ENCODE peak calls at places on chromosomes 4 and X, in seven cellular contexts. E is mesendoderm, Q is H1, P is neuronal stem cell, G is IMR-90, M is trophoblast cell, A is mesenchymal stem cell. I is an unnamed sample.

GRCh38 chrX:44025611-44026010 is 52.4 kb upstream of the NDP start:
- DNase-seq in G (peak; percentile 24), M (no peak), Q (no peak), P (no peak), E (peak; percentile 35), A (peak; percentile 86), I (no peak)

GRCh38 chrX:40465735-40466551 is 114.8 kb upstream of the ATP6AP2 start:
- DNase-seq in M (no peak), P (no peak), A (peak; percentile 40), E (no peak), Q (no peak), G (no peak), I (no peak)

GRCh38 chr4:10200869-10201268 is 84.3 kb upstream of the WDR1 start:
- DNase-seq in M (no peak), G (no peak), E (no peak), A (no peak), Q (no peak), P (no peak), I (no peak)

GRCh38 chrX:101395789-101396188 is 5.0 kb downstream of the RPL36A start:
- DNase-seq in A (peak; percentile 34), Q (no peak), G (no peak), P (no peak), E (no peak), M (no peak), I (no peak)

GRCh38 chrX:50988649-50989048 is 78.1 kb downstream of the BMP15 start:
- DNase-seq in A (peak; percentile 18), M (peak; percentile 54), Q (no peak), E (peak; percentile 28), P (no peak), G (peak; percentile 33), I (no peak)

GRCh38 chr4:128682942-128683666 is 126.4 kb upstream of the JADE1 start:
- DNase-seq in P (no peak), A (no peak), G (no peak), E (no peak), M (no peak), Q (peak; percentile 57), I (peak; percentile 63)

GRCh38 chr4:139314047-139314800 is 11.9 kb upstream of the NDUFC1 start:
- DNase-seq in P (no peak), E (peak; percentile 66), Q (no peak), G (no peak), M (no peak), A (no peak), I (no peak)

GRCh38 chrX:153406903-153407302 is 4.4 kb upstream of the ZFP92 start:
- DNase-seq in M (no peak), Q (no peak), A (no peak), G (no peak), P (no peak), E (no peak), I (no peak)

GRCh38 chrX:40581333-40581910 is 652 bp downstream of the ATP6AP2 start:
- DNase-seq in A (peak; percentile 39), E (no peak), M (peak; percentile 9), Q (no peak), P (no peak), G (peak; percentile 8), I (no peak)

GRCh38 chrX:65866146-65866545 is 173.7 kb downstream of the VSIG4 start:
- DNase-seq in A (no peak), E (no peak), G (no peak), P (no peak), M (no peak), Q (no peak), I (no peak)

GRCh38 chr4:41977709-41978108 is 3.8 kb upstream of the DCAF4L1 start:
- DNase-seq in Q (no peak), M (no peak), A (peak; percentile 38), G (peak; percentile 57), P (no peak), E (no peak), I (no peak)

GRCh38 chr4:92864176-92864575 is 560.4 kb downstream of the GRID2 start:
- DNase-seq in A (no peak), M (no peak), Q (no peak), E (no peak), G (no peak), P (no peak), I (no peak)

GRCh38 chrX:7202206-7202605 is 54.3 kb upstream of the PUDP start:
- DNase-seq in A (peak; percentile 11), Q (no peak), P (no peak), E (no peak), M (no peak), G (no peak), I (no peak)

GRCh38 chr4:182454440-182455013 is 211.3 kb downstream of the TENM3 start:
- DNase-seq in Q (no peak), M (no peak), A (no peak), G (peak; percentile 81), E (no peak), P (no peak), I (no peak)

GRCh38 chrX:42290608-42291007 is 367.3 kb upstream of the CASK start:
- DNase-seq in Q (no peak), M (peak; percentile 20), P (no peak), G (peak; percentile 0), E (peak; percentile 40), A (peak; percentile 0), I (no peak)

GRCh38 chr4:48090621-48091020 is 43.4 kb downstream of the TXK start:
- DNase-seq in A (no peak), P (no peak), Q (no peak), G (no peak), E (no peak), M (no peak), I (no peak)

GRCh38 chr4:175290401-175290800 is 372.2 kb downstream of the ADAM29 start:
- DNase-seq in G (peak; percentile 64), P (no peak), E (no peak), A (no peak), M (no peak), Q (no peak), I (no peak)

GRCh38 chrX:41558531-41558930 is 111.4 kb downstream of the NYX start:
- DNase-seq in A (peak; percentile 36), Q (no peak), M (peak; percentile 52), P (no peak), G (peak; percentile 47), E (no peak), I (no peak)

GRCh38 chr4:39662683-39663082 is 24.0 kb upstream of the SMIM14 start:
- DNase-seq in A (no peak), G (no peak), E (no peak), Q (no peak), P (no peak), M (no peak), I (no peak)

GRCh38 chrX:39766882-39767281 is 330.9 kb downstream of the BCOR start:
- DNase-seq in Q (no peak), M (no peak), G (no peak), P (no peak), E (no peak), A (no peak), I (no peak)

GRCh38 chrX:154419688-154420401 is 8.5 kb downstream of the TAFAZZIN start:
- DNase-seq in P (no peak), A (no peak), M (no peak), G (no peak), Q (no peak), E (no peak), I (no peak)

GRCh38 chr4:31045724-31046318 is 325.7 kb downstream of the PCDH7 start:
- DNase-seq in P (no peak), E (peak; percentile 11), Q (no peak), M (no peak), G (peak; percentile 24), A (no peak), I (no peak)

GRCh38 chr4:176433983-176434382 is 114.2 kb downstream of the SPCS3 start:
- DNase-seq in M (no peak), A (no peak), Q (no peak), P (no peak), G (peak; percentile 22), E (no peak), I (no peak)

GRCh38 chr4:54754394-54754793 is 96.6 kb downstream of the KIT start:
- DNase-seq in P (no peak), M (no peak), G (no peak), E (no peak), A (no peak), Q (no peak), I (no peak)

GRCh38 chrX:147351644-147352043 is 537.1 kb upstream of the CXorf51A start:
- DNase-seq in P (no peak), E (no peak), Q (no peak), A (no peak), G (no peak), M (no peak), I (no peak)
- H3K23ac ChIP-seq in P (no peak overlapping the region), E (no peak overlapping the region), Q (no peak overlapping the region), A (no peak overlapping the region), G (no peak overlapping the region), M (no peak overlapping the region), I (no peak overlapping the region)

GRCh38 chr4:134862116-134862515 is 660.5 kb upstream of the PABPC4L start:
- DNase-seq in Q (no peak), A (no peak), P (no peak), M (no peak), G (peak; percentile 1), E (no peak), I (no peak)
- H3K23ac ChIP-seq in Q (no peak overlapping the region), A (no peak overlapping the region), P (no peak overlapping the region), M (no peak overlapping the region), G (no peak overlapping the region), E (no peak overlapping the region), I (no peak overlapping the region)

GRCh38 chr4:25401066-25401465 is 24.0 kb downstream of the ANAPC4 start:
- DNase-seq in Q (no peak), M (no peak), E (peak; percentile 1), G (peak; percentile 67), A (no peak), P (no peak), I (no peak)

GRCh38 chr4:25402521-25402920 is 25.5 kb downstream of the ANAPC4 start:
- DNase-seq in Q (no peak), G (peak; percentile 66), P (no peak), E (no peak), M (no peak), A (no peak), I (no peak)

GRCh38 chr4:25399502-25399901 is 22.4 kb downstream of the ANAPC4 start:
- DNase-seq in M (no peak), Q (no peak), G (no peak), A (no peak), E (no peak), P (no peak), I (no peak)

DNA sequence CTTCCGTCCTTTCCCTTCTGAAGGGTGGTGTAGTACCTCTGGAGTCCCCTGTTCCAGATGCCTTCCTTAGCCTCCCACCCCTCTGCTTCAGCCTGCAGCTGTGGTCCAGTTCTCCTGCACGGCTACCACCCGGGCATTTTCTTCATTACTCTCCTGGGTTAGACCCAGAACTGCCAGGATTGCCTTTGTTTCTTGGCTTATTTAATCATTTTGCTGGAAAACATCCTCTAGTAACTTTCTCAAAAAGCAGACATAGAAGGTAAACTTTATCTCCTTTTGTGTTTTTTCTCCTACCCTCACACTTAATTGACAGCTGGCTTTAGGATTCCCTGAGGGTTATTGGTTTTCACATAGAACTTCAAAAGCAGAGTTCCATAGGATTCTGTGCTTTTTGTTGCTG is 20.2 kb downstream of the ANAPC4 start:
- DNase-seq in E (no peak), G (no peak), A (no peak), Q (no peak), P (no peak), M (no peak), I (no peak)
- H3K23ac ChIP-seq in E (no peak overlapping the region), G (no peak overlapping the region), A (no peak overlapping the region), Q (no peak overlapping the region), P (no peak overlapping the region), M (no peak overlapping the region), I (no peak overlapping the region)

DNA sequence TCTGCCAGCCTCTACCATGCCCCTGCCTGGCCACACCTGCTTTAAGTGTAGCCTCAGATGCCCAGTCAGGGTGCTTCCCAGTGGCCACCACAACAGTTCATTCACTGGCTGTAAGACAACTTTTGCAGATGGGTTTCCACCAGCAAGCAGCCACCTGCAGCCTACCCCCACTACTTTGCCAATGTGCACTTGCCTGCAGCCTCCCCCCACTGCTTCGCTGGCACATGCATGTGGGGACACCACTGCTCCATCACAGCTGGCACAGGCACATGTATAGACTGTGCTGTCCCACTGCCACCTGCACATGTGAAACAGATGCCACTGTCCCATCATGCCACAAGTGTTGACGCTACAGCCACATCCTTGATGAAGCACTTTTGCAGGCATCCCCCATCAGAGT is 723.9 kb downstream of the SH3BGRL start:
- DNase-seq in Q (no peak), G (no peak), P (no peak), A (no peak), M (no peak), E (no peak), I (no peak)
- H3K23ac ChIP-seq in Q (no peak overlapping the region), G (no peak overlapping the region), P (no peak overlapping the region), A (no peak overlapping the region), M (no peak overlapping the region), E (no peak overlapping the region), I (no peak overlapping the region)